ENCODE peak calls at places on chromosomes 7 and 10, in seven cellular contexts. One of them, this sample, is unnamed.

GRCh38 chr10:32374605-32375004 is 27.6 kb upstream of the EPC1 start:
- DNase-seq in mesendoderm: no peak
- DNase-seq in NCI-H1092: no peak
- DNase-seq in skeletal muscle cell: no peak
- DNase-seq in A549: no peak
- DNase-seq in stimulated activated CD4-positive, alpha-beta T cell treated with anti-CD3 and anti-CD28 coated beads, TNF-alpha, amount 100 ng/mL, for 24 hours: no peak
- DNase-seq in C1 segment of cervical spinal cord: no peak
- DNase-seq in this sample: no peak

GRCh38 chr7:80781146-80781545 is 137.7 kb downstream of the SEMA3C start:
- DNase-seq in mesendoderm: no peak
- DNase-seq in NCI-H1092: no peak
- DNase-seq in skeletal muscle cell: no peak
- DNase-seq in A549: no peak
- DNase-seq in stimulated activated CD4-positive, alpha-beta T cell treated with anti-CD3 and anti-CD28 coated beads, TNF-alpha, amount 100 ng/mL, for 24 hours: no peak
- DNase-seq in C1 segment of cervical spinal cord: no peak
- DNase-seq in this sample: no peak

GRCh38 chr7:107392811-107393210 is 77.0 kb upstream of the GPR22 start:
- DNase-seq in mesendoderm: no peak
- DNase-seq in NCI-H1092: no peak
- DNase-seq in skeletal muscle cell: no peak
- DNase-seq in A549: no peak
- DNase-seq in stimulated activated CD4-positive, alpha-beta T cell treated with anti-CD3 and anti-CD28 coated beads, TNF-alpha, amount 100 ng/mL, for 24 hours: no peak
- DNase-seq in C1 segment of cervical spinal cord: no peak
- DNase-seq in this sample: no peak

GRCh38 chr7:111789880-111790279 is 227.6 kb upstream of the IMMP2L start:
- DNase-seq in mesendoderm: no peak
- DNase-seq in NCI-H1092: no peak
- DNase-seq in skeletal muscle cell: no peak
- DNase-seq in A549: no peak
- DNase-seq in stimulated activated CD4-positive, alpha-beta T cell treated with anti-CD3 and anti-CD28 coated beads, TNF-alpha, amount 100 ng/mL, for 24 hours: no peak
- DNase-seq in C1 segment of cervical spinal cord: no peak
- DNase-seq in this sample: no peak

GRCh38 chr7:81776159-81776558 is 6.3 kb upstream of the HGF start:
- DNase-seq in mesendoderm: no peak
- DNase-seq in NCI-H1092: no peak
- DNase-seq in skeletal muscle cell: no peak
- DNase-seq in A549: no peak
- DNase-seq in stimulated activated CD4-positive, alpha-beta T cell treated with anti-CD3 and anti-CD28 coated beads, TNF-alpha, amount 100 ng/mL, for 24 hours: no peak
- DNase-seq in C1 segment of cervical spinal cord: no peak
- DNase-seq in this sample: no peak

GRCh38 chr10:118020365-118020764 is 26.4 kb downstream of the RAB11FIP2 start:
- DNase-seq in mesendoderm: peak; percentile 51
- DNase-seq in NCI-H1092: no peak
- DNase-seq in skeletal muscle cell: no peak
- DNase-seq in A549: no peak
- DNase-seq in stimulated activated CD4-positive, alpha-beta T cell treated with anti-CD3 and anti-CD28 coated beads, TNF-alpha, amount 100 ng/mL, for 24 hours: no peak
- DNase-seq in C1 segment of cervical spinal cord: no peak
- DNase-seq in this sample: no peak

GRCh38 chr7:2515424-2516193 is 4.0 kb upstream of the LFNG start:
- DNase-seq in mesendoderm: no peak
- DNase-seq in NCI-H1092: no peak
- DNase-seq in skeletal muscle cell: no peak
- DNase-seq in A549: no peak
- DNase-seq in stimulated activated CD4-positive, alpha-beta T cell treated with anti-CD3 and anti-CD28 coated beads, TNF-alpha, amount 100 ng/mL, for 24 hours: no peak
- DNase-seq in C1 segment of cervical spinal cord: no peak
- DNase-seq in this sample: no peak

GRCh38 chr10:370222-370825 is 235.1 kb downstream of the ZMYND11 start:
- DNase-seq in mesendoderm: no peak
- DNase-seq in NCI-H1092: no peak
- DNase-seq in skeletal muscle cell: no peak
- DNase-seq in A549: no peak
- DNase-seq in stimulated activated CD4-positive, alpha-beta T cell treated with anti-CD3 and anti-CD28 coated beads, TNF-alpha, amount 100 ng/mL, for 24 hours: no peak
- DNase-seq in C1 segment of cervical spinal cord: no peak
- DNase-seq in this sample: no peak

GRCh38 chr7:1193593-1194424 is 33.8 kb upstream of the ZFAND2A start:
- DNase-seq in mesendoderm: peak; percentile 22
- DNase-seq in NCI-H1092: no peak
- DNase-seq in skeletal muscle cell: no peak
- DNase-seq in A549: peak; percentile 65
- DNase-seq in stimulated activated CD4-positive, alpha-beta T cell treated with anti-CD3 and anti-CD28 coated beads, TNF-alpha, amount 100 ng/mL, for 24 hours: no peak
- DNase-seq in C1 segment of cervical spinal cord: peak; percentile 5
- DNase-seq in this sample: peak; percentile 74

GRCh38 chr7:38222481-38223096 is 44.5 kb downstream of the STARD3NL start:
- DNase-seq in mesendoderm: peak; percentile 69
- DNase-seq in NCI-H1092: peak; percentile 21
- DNase-seq in skeletal muscle cell: peak; percentile 10
- DNase-seq in A549: peak; percentile 48
- DNase-seq in stimulated activated CD4-positive, alpha-beta T cell treated with anti-CD3 and anti-CD28 coated beads, TNF-alpha, amount 100 ng/mL, for 24 hours: peak; percentile 12
- DNase-seq in C1 segment of cervical spinal cord: no peak
- DNase-seq in this sample: peak; percentile 80

GRCh38 chr10:77452952-77453564 is 184.6 kb downstream of the KCNMA1 start:
- DNase-seq in mesendoderm: no peak
- DNase-seq in NCI-H1092: no peak
- DNase-seq in skeletal muscle cell: no peak
- DNase-seq in A549: no peak
- DNase-seq in stimulated activated CD4-positive, alpha-beta T cell treated with anti-CD3 and anti-CD28 coated beads, TNF-alpha, amount 100 ng/mL, for 24 hours: no peak
- DNase-seq in C1 segment of cervical spinal cord: no peak
- DNase-seq in this sample: no peak

GRCh38 chr10:87657370-87657769 is 2.3 kb upstream of the PAPSS2 start:
- DNase-seq in mesendoderm: no peak
- DNase-seq in NCI-H1092: no peak
- DNase-seq in skeletal muscle cell: no peak
- DNase-seq in A549: no peak
- DNase-seq in stimulated activated CD4-positive, alpha-beta T cell treated with anti-CD3 and anti-CD28 coated beads, TNF-alpha, amount 100 ng/mL, for 24 hours: no peak
- DNase-seq in C1 segment of cervical spinal cord: no peak
- DNase-seq in this sample: peak; percentile 96

GRCh38 chr7:131424219-131424822 is 96.6 kb downstream of the MKLN1 start:
- DNase-seq in mesendoderm: peak; percentile 13
- DNase-seq in NCI-H1092: peak; percentile 11
- DNase-seq in skeletal muscle cell: no peak
- DNase-seq in A549: peak; percentile 19
- DNase-seq in stimulated activated CD4-positive, alpha-beta T cell treated with anti-CD3 and anti-CD28 coated beads, TNF-alpha, amount 100 ng/mL, for 24 hours: peak; percentile 8
- DNase-seq in C1 segment of cervical spinal cord: no peak
- DNase-seq in this sample: peak; percentile 76

GRCh38 chr10:132446661-132447445 is 49.9 kb downstream of the PWWP2B start:
- DNase-seq in mesendoderm: peak; percentile 60
- DNase-seq in NCI-H1092: peak; percentile 19
- DNase-seq in skeletal muscle cell: no peak
- DNase-seq in A549: peak; percentile 60
- DNase-seq in stimulated activated CD4-positive, alpha-beta T cell treated with anti-CD3 and anti-CD28 coated beads, TNF-alpha, amount 100 ng/mL, for 24 hours: peak; percentile 37
- DNase-seq in C1 segment of cervical spinal cord: no peak
- DNase-seq in this sample: peak; percentile 37

GRCh38 chr7:157738064-157738460 is 401.3 kb downstream of the DNAJB6 start:
- DNase-seq in mesendoderm: peak; percentile 91
- DNase-seq in NCI-H1092: no peak
- DNase-seq in skeletal muscle cell: no peak
- DNase-seq in A549: no peak
- DNase-seq in stimulated activated CD4-positive, alpha-beta T cell treated with anti-CD3 and anti-CD28 coated beads, TNF-alpha, amount 100 ng/mL, for 24 hours: no peak
- DNase-seq in C1 segment of cervical spinal cord: no peak
- DNase-seq in this sample: no peak